ENCODE peak calls at places on chromosome 22, in nine cellular contexts. One of them, this sample, is unnamed.

GRCh38 chr22:23518381-23519187 is 61.5 kb downstream of the IGLL1 start:
- DNase-seq in NCI-H1105: no peak
- DNase-seq in T-helper 9 cell: no peak
- DNase-seq in naive thymus-derived CD4-positive, alpha-beta T cell: no peak
- DNase-seq in psoas muscle: no peak
- DNase-seq in H54: no peak
- DNase-seq in effector CD4-positive, alpha-beta T cell: no peak
- DNase-seq in fibroblast of pulmonary artery: no peak
- DNase-seq in AML-193: no peak
- DNase-seq in this sample: no peak

GRCh38 chr22:26648011-26648497 is 9.3 kb upstream of the MIAT start:
- DNase-seq in NCI-H1105: peak
- DNase-seq in T-helper 9 cell: peak
- DNase-seq in naive thymus-derived CD4-positive, alpha-beta T cell: peak
- DNase-seq in psoas muscle: no peak
- DNase-seq in H54: no peak
- DNase-seq in effector CD4-positive, alpha-beta T cell: peak
- DNase-seq in fibroblast of pulmonary artery: no peak
- DNase-seq in AML-193: peak
- DNase-seq in this sample: no peak

GRCh38 chr22:23212061-23213030 is 32.0 kb downstream of the BCR start:
- DNase-seq in NCI-H1105: peak
- DNase-seq in T-helper 9 cell: no peak
- DNase-seq in naive thymus-derived CD4-positive, alpha-beta T cell: no peak
- DNase-seq in psoas muscle: no peak
- DNase-seq in H54: no peak
- DNase-seq in effector CD4-positive, alpha-beta T cell: no peak
- DNase-seq in fibroblast of pulmonary artery: no peak
- DNase-seq in AML-193: no peak
- DNase-seq in this sample: no peak

GRCh38 chr22:39110631-39111561 is 13.9 kb downstream of the APOBEC3H start:
- DNase-seq in NCI-H1105: no peak
- DNase-seq in T-helper 9 cell: no peak
- DNase-seq in naive thymus-derived CD4-positive, alpha-beta T cell: no peak
- DNase-seq in psoas muscle: no peak
- DNase-seq in H54: no peak
- DNase-seq in effector CD4-positive, alpha-beta T cell: no peak
- DNase-seq in fibroblast of pulmonary artery: no peak
- DNase-seq in AML-193: no peak
- DNase-seq in this sample: no peak

GRCh38 chr22:30368420-30368819 is 11.6 kb downstream of the CCDC157 start:
- DNase-seq in NCI-H1105: no peak
- DNase-seq in T-helper 9 cell: no peak
- DNase-seq in naive thymus-derived CD4-positive, alpha-beta T cell: no peak
- DNase-seq in psoas muscle: no peak
- DNase-seq in H54: no peak
- DNase-seq in effector CD4-positive, alpha-beta T cell: no peak
- DNase-seq in fibroblast of pulmonary artery: no peak
- DNase-seq in AML-193: no peak
- DNase-seq in this sample: no peak

GRCh38 chr22:40009231-40009769 is 14.5 kb downstream of the FAM83F start:
- DNase-seq in NCI-H1105: no peak
- DNase-seq in T-helper 9 cell: no peak
- DNase-seq in naive thymus-derived CD4-positive, alpha-beta T cell: no peak
- DNase-seq in psoas muscle: no peak
- DNase-seq in H54: peak
- DNase-seq in effector CD4-positive, alpha-beta T cell: no peak
- DNase-seq in fibroblast of pulmonary artery: no peak
- DNase-seq in AML-193: no peak
- DNase-seq in this sample: no peak

GRCh38 chr22:37207981-37208380 is 4.3 kb downstream of the SSTR3 start:
- DNase-seq in NCI-H1105: no peak
- DNase-seq in T-helper 9 cell: no peak
- DNase-seq in naive thymus-derived CD4-positive, alpha-beta T cell: peak
- DNase-seq in psoas muscle: no peak
- DNase-seq in H54: no peak
- DNase-seq in effector CD4-positive, alpha-beta T cell: no peak
- DNase-seq in fibroblast of pulmonary artery: no peak
- DNase-seq in AML-193: no peak
- DNase-seq in this sample: no peak

GRCh38 chr22:35467788-35468187 is 67.8 kb downstream of the MCM5 start:
- DNase-seq in NCI-H1105: no peak
- DNase-seq in T-helper 9 cell: no peak
- DNase-seq in naive thymus-derived CD4-positive, alpha-beta T cell: no peak
- DNase-seq in psoas muscle: peak
- DNase-seq in H54: no peak
- DNase-seq in effector CD4-positive, alpha-beta T cell: no peak
- DNase-seq in fibroblast of pulmonary artery: peak
- DNase-seq in AML-193: no peak
- DNase-seq in this sample: no peak

GRCh38 chr22:23764931-23765881 is 2.4 kb downstream of the C22orf15 start:
- DNase-seq in NCI-H1105: no peak
- DNase-seq in T-helper 9 cell: no peak
- DNase-seq in naive thymus-derived CD4-positive, alpha-beta T cell: no peak
- DNase-seq in psoas muscle: no peak
- DNase-seq in H54: no peak
- DNase-seq in effector CD4-positive, alpha-beta T cell: no peak
- DNase-seq in fibroblast of pulmonary artery: no peak
- DNase-seq in AML-193: no peak
- DNase-seq in this sample: no peak

This sample was measured in T1000.